ENCODE peak calls at places on chromosomes 5 and 9, in ten cellular contexts. N is K562, V is WERI-Rb-1, H is GM06990, E is choroid plexus epithelial cell, L is mucosa of descending colon, D is brain microvascular endothelial cell, K is GM23338, U is transverse colon, R is fibroblast of lung. I is an unnamed sample.

GRCh38 chr5:151051066-151051930 is 29.5 kb downstream of the TNIP1 start:
- DNase-seq in L (peak), D (peak), K (peak), R (peak), E (peak), U (peak), N (peak), V (peak), H (peak), I (peak)

GRCh38 chr5:89847743-89848142 is 561.8 kb downstream of the CETN3 start:
- DNase-seq in K (no peak), V (no peak), E (no peak), U (no peak), N (no peak), D (no peak), R (no peak), L (no peak), H (no peak), I (no peak)

GRCh38 chr5:147303976-147304375 is 69.2 kb downstream of the STK32A start:
- DNase-seq in H (no peak), K (no peak), D (no peak), U (no peak), L (no peak), N (no peak), R (peak), V (no peak), E (peak), I (no peak)

GRCh38 chr5:113299591-113299990 is 135.2 kb downstream of the TSSK1B start:
- DNase-seq in H (no peak), V (peak), K (no peak), D (no peak), L (no peak), U (no peak), E (no peak), N (no peak), R (no peak), I (no peak)

GRCh38 chr5:178386532-178386931 is 153.9 kb upstream of the PHYKPL start:
- DNase-seq in R (no peak), D (no peak), H (no peak), L (no peak), U (no peak), E (no peak), K (no peak), V (no peak), N (no peak), I (no peak)

GRCh38 chr9:87086111-87086510 is 138.8 kb upstream of the GAS1 start:
- DNase-seq in K (peak), U (no peak), R (no peak), E (no peak), V (no peak), L (no peak), H (no peak), N (no peak), D (no peak), I (no peak)

GRCh38 chr5:37272564-37272963 is 23.4 kb upstream of the CPLANE1 start:
- DNase-seq in E (peak), R (no peak), D (no peak), H (no peak), V (no peak), U (peak), N (no peak), K (peak), L (no peak), I (no peak)

GRCh38 chr5:154196955-154197652 is 6.6 kb downstream of the GALNT10 start:
- DNase-seq in D (peak), K (peak), U (no peak), R (peak), V (no peak), N (peak), H (no peak), L (no peak), E (peak), I (no peak)

GRCh38 chr5:44542470-44542869 is 153.2 kb upstream of the FGF10 start:
- DNase-seq in L (no peak), D (no peak), R (peak), E (no peak), H (no peak), K (no peak), N (no peak), V (no peak), U (no peak), I (no peak)

GRCh38 chr9:123111427-123111826 is 78.0 kb downstream of the GPR21 start:
- DNase-seq in E (no peak), L (no peak), U (no peak), D (no peak), N (no peak), V (peak), H (no peak), K (no peak), R (no peak), I (no peak)

GRCh38 chr5:31213676-31214638 is 20.5 kb downstream of the CDH6 start:
- DNase-seq in N (no peak), D (no peak), L (no peak), E (no peak), V (no peak), K (peak), R (no peak), U (no peak), H (no peak), I (no peak)

GRCh38 chr5:9483251-9483650 is 62.6 kb downstream of the SEMA5A start:
- DNase-seq in L (no peak), K (no peak), D (no peak), E (peak), H (no peak), N (no peak), U (no peak), R (peak), V (no peak), I (no peak)

GRCh38 chr5:62653001-62653863 is 74.6 kb downstream of the LRRC70 start:
- DNase-seq in D (no peak), H (no peak), K (no peak), N (no peak), E (peak), U (no peak), V (no peak), L (no peak), R (no peak), I (no peak)

GRCh38 chr5:173055042-173055721 is 970 bp upstream of the CREBRF start:
- DNase-seq in N (no peak), L (no peak), D (no peak), U (no peak), K (no peak), R (no peak), E (no peak), V (no peak), H (no peak), I (no peak)

GRCh38 chr9:134570726-134571325 is 70.8 kb upstream of the COL5A1 start:
- DNase-seq in H (no peak), L (peak), U (no peak), D (no peak), R (no peak), K (no peak), E (no peak), N (no peak), V (no peak), I (no peak)

GRCh38 chr5:43631182-43631910 is 28.4 kb downstream of the NNT start:
- DNase-seq in R (peak), N (peak), L (peak), H (peak), U (peak), E (peak), D (peak), V (peak), K (peak), I (peak)

GRCh38 chr5:138230981-138231589 is 18.0 kb upstream of the CDC23 start:
- DNase-seq in K (no peak), L (no peak), V (no peak), H (no peak), D (peak), U (no peak), R (no peak), N (peak), E (peak), I (no peak)

GRCh38 chr5:177472460-177473441 is 683 bp downstream of the DBN1 start:
- DNase-seq in H (peak), K (peak), U (peak), E (no peak), V (peak), R (no peak), D (no peak), N (peak), L (peak), I (peak)

GRCh38 chr9:69018688-69019087 is 4.8 kb upstream of the PRKACG start:
- DNase-seq in H (no peak), L (no peak), R (no peak), N (peak), D (no peak), K (no peak), E (no peak), V (no peak), U (no peak), I (no peak)

GRCh38 chr9:116576386-116576785 is 110.7 kb upstream of the TRIM32 start:
- DNase-seq in R (no peak), L (no peak), D (no peak), K (no peak), U (no peak), H (no peak), E (no peak), V (no peak), N (no peak), I (no peak)

GRCh38 chr5:129392681-129393080 is 67.4 kb upstream of the ADAMTS19 start:
- DNase-seq in K (no peak), E (no peak), V (no peak), U (no peak), R (peak), L (no peak), D (no peak), N (no peak), H (no peak), I (no peak)

GRCh38 chr9:130199605-130200004 is 27.4 kb downstream of the NCS1 start:
- DNase-seq in D (no peak), E (no peak), L (no peak), K (no peak), N (no peak), H (no peak), V (no peak), R (peak), U (no peak), I (no peak)

GRCh38 chr5:171794470-171794869 is 8.9 kb downstream of the SMIM23 start:
- DNase-seq in N (no peak), D (no peak), K (no peak), U (no peak), H (no peak), E (no peak), L (no peak), V (no peak), R (no peak), I (no peak)

GRCh38 chr5:141814064-141814982 is 63.9 kb downstream of the PCDH1 start:
- DNase-seq in L (peak), K (peak), V (peak), E (peak), D (peak), U (peak), N (peak), H (no peak), R (peak), I (peak)

GRCh38 chr9:5499889-5500398 is 10.4 kb upstream of the PDCD1LG2 start:
- DNase-seq in U (no peak), N (peak), V (no peak), L (no peak), E (peak), K (no peak), H (no peak), D (peak), R (peak), I (no peak)

GRCh38 chr5:32814620-32815019 is 103.5 kb downstream of the NPR3 start:
- DNase-seq in D (peak), L (no peak), K (no peak), U (no peak), E (peak), V (no peak), R (peak), N (no peak), H (no peak), I (no peak)

GRCh38 chr9:137435980-137436760 is 5.0 kb downstream of the ENTPD8 start:
- DNase-seq in R (peak), H (no peak), L (peak), D (peak), N (peak), V (no peak), E (peak), U (peak), K (no peak), I (no peak)

GRCh38 chr5:72408127-72408526 is 88.0 kb downstream of the PTCD2 start:
- DNase-seq in K (no peak), E (no peak), L (no peak), R (no peak), U (no peak), D (no peak), N (no peak), H (no peak), V (no peak), I (no peak)

GRCh38 chr5:132461235-132461634 is 29.3 kb downstream of the IRF1 start:
- DNase-seq in D (no peak), E (no peak), U (no peak), H (no peak), N (no peak), R (no peak), V (no peak), K (no peak), L (no peak), I (no peak)

DNA sequence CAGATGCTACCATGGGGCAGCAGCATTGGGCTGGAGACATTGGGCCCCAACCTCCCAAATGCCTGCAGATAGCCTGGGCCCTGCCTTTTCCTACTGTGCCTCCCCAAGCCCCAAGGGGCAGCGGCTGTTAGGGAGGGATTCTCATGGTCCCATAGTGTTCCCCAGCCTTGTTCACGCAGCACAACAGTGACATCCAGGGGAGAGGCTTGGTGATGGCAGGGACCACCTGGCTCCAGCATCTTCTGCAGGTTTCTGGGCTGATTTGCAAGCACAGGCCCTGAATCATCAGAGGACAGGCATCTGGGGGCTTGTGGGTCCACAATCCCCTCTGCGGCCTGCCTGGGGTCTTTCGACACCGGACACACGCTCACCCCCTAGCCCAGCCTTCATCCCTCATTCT is 354.6 kb downstream of the SLIT3 start:
- DNase-seq in L (no peak), R (no peak), V (peak), H (no peak), K (peak), E (peak), N (no peak), D (peak), U (no peak), I (no peak)
- TF ChIP-seq CTCF in L (no peak), R (no peak), V (peak), H (peak), K (peak), E (peak), N (no peak), D (peak), U (no peak), I (peak)

DNA sequence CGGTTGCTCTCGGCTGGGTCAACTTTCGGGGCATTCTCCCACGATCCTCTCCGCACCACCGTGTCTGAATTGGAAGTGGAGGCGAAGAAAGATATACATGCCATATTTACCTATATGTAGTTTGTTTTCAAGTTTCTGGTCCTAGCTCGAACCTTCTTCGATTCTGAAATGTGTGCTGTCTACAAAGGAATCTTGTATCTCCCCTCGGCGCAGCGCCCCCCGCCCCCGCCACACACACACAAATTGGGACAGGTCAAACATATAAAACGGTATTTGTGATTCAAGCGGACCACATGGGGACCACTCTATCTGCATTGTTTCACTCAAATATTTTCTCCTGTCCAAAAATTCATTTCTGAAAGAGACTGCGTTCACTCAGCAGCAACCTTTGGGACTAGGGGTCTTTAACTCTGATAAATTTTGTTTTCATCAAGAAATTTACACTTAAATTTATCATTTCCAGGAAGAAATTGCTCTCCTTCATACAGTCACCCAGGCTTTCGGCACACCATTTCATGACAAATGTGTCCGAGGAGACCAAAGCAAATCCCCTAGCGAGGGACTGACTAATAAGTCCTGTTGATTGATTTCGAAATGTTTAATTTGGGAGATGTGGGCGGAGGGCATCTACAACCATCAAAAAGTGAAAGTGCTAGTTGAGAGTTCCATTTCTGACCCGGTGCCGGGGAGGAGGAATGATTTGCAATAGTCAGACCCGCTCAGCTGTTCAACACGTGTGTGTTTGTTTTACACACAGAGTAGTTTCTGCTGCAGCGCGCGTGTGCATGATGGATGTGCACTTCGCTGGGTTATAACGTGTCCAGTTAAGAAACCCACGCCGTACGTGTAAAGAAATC is 1.1 kb upstream of the NR4A3 start:
- DNase-seq in E (peak), K (peak), U (peak), L (peak), D (peak), N (peak), H (no peak), R (peak), V (no peak), I (peak)
- TF ChIP-seq CTCF in E (no peak), K (no peak), U (no peak), L (no peak), D (no peak), N (no peak), H (no peak), R (no peak), V (no peak), I (no peak)

DNA sequence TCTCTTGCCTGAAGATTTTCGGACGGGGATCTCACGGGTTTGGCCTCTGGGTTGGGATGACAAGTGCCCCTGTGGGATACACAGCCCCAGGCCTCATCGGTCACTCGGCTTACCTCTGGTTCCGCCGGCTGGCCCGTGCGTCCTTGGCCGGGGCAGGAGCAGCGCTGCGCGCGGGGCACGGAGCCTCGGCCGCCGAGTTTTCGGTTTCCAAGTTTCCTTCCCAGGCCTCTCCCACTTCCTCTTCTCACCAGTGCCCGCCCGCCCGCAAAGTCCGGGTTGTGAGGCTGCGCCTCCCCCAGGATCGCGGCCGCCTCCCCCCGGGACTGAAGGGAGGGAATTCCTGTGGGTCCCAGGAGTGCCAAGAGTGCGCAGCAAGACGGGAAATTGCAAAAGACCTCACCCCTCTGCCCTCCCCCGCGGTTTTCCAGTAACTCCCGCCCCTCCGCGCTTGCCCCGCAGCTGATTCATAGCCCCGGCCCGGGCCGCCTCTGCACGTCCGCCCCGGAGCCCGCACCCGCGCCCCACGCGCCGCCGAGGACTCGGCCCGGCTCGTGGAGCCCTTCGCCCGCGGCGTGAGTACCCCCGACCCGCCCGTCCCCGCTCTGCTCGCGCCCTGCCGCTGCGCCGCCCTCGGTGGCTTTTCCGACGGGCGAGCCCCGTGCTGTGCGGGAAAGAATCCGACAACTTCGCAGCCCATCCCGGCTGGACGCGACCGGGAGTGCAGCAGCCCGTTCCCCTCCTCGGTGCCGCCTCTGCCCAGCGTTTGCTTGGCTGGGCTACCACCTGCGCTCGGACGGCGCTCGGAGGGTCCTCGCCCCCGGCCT is at the start of gene OSMR:
- DNase-seq in V (no peak), H (no peak), U (peak), K (peak), R (peak), D (peak), E (peak), L (peak), N (peak), I (peak)
- TF ChIP-seq CTCF in V (no peak), H (no peak), U (no peak), K (no peak), R (no peak), D (peak), E (no peak), L (no peak), N (no peak), I (no peak)

GRCh38 chr5:55308254-55308836 is 556 bp downstream of the MTREX start:
- DNase-seq in E (peak), U (peak), V (peak), L (peak), N (peak), D (no peak), K (no peak), R (peak), H (no peak), I (peak)
- TF ChIP-seq CTCF in E (no peak), U (no peak), V (no peak), L (no peak), N (no peak), D (no peak), K (no peak), R (peak), H (peak), I (no peak)